ENCODE peak calls at places on chromosome 20, in four cellular contexts. One of them, this sample, is unnamed.

GRCh38 chr20:17910828-17911294 is 57.7 kb downstream of the SNX5 start:
- DNase-seq in IMR-90: peak; percentile 81
- DNase-seq in GM23248: peak; percentile 93
- DNase-seq in heart left ventricle: peak; percentile 49
- DNase-seq in this sample: peak; percentile 91

GRCh38 chr20:10239954-10240353 is 21.3 kb downstream of the SNAP25 start:
- DNase-seq in heart left ventricle: no peak
- DNase-seq in IMR-90: peak; percentile 16
- DNase-seq in GM23248: no peak
- DNase-seq in this sample: no peak

GRCh38 chr20:49046087-49046900 is at the start of gene CSE1L:
- DNase-seq in GM23248: peak; percentile 99
- DNase-seq in IMR-90: peak; percentile 94
- DNase-seq in heart left ventricle: peak; percentile 97
- DNase-seq in this sample: peak; percentile 95

GRCh38 chr20:8074931-8075330 is 55.4 kb upstream of the TMX4 start:
- DNase-seq in heart left ventricle: no peak
- DNase-seq in IMR-90: no peak
- DNase-seq in GM23248: no peak
- DNase-seq in this sample: no peak

GRCh38 chr20:16423311-16424212 is 149.7 kb downstream of the KIF16B start:
- DNase-seq in GM23248: no peak
- DNase-seq in heart left ventricle: no peak
- DNase-seq in IMR-90: peak; percentile 36
- DNase-seq in this sample: no peak

GRCh38 chr20:45629496-45630100 is at the start of gene WFDC10A:
- DNase-seq in heart left ventricle: peak; percentile 33
- DNase-seq in GM23248: peak; percentile 75
- DNase-seq in IMR-90: peak; percentile 49
- DNase-seq in this sample: peak; percentile 25

GRCh38 chr20:48209102-48209501 is 423.8 kb upstream of the SULF2 start:
- DNase-seq in IMR-90: no peak
- DNase-seq in GM23248: no peak
- DNase-seq in heart left ventricle: peak; percentile 47
- DNase-seq in this sample: no peak

GRCh38 chr20:33332905-33333456 is 50.0 kb downstream of the BPIFB1 start:
- DNase-seq in GM23248: no peak
- DNase-seq in heart left ventricle: no peak
- DNase-seq in IMR-90: no peak
- DNase-seq in this sample: no peak

GRCh38 chr20:4563534-4563933 is 158.2 kb upstream of the PRND start:
- DNase-seq in GM23248: peak; percentile 85
- DNase-seq in heart left ventricle: no peak
- DNase-seq in IMR-90: peak; percentile 80
- DNase-seq in this sample: peak; percentile 71

GRCh38 chr20:53828673-53829085 is 235.0 kb upstream of the ZNF217 start:
- DNase-seq in heart left ventricle: peak; percentile 29
- DNase-seq in IMR-90: peak; percentile 95
- DNase-seq in GM23248: peak; percentile 94
- DNase-seq in this sample: peak; percentile 93

DNA sequence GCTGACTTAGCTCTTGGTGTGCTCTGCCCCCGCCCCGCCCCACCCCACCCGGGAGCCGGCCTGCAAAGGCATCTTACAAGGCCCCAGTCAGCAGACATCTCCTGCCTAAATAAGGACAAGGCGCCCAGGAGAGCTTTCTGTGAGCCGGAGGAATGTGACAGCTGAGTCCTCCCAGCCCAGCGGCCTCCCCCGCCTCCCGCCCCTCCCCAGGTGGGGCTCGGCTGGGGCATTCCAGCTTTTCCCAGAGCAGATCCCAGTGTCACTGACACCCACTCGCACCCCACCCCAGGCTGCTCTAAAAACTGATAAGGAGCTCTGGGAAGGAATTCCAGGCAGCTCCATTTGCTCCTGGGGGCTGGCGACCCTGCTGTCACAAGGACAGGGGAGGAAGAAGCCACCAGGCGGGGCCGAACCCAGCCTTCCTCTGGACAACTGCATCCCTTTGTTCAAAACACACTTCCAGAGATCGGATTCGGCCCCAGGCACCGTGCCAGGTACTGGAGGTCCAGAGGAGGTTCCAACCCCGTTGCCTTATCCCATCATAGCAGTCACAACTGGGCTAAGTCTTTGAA is 49.7 kb downstream of the JPH2 start:
- DNase-seq in GM23248: peak; percentile 30
- DNase-seq in IMR-90: peak; percentile 38
- DNase-seq in heart left ventricle: peak; percentile 80
- DNase-seq in this sample: no peak
- H3K4me3 ChIP-seq in GM23248: no peak overlapping the region
- H3K4me3 ChIP-seq in IMR-90: no peak overlapping the region
- H3K4me3 ChIP-seq in heart left ventricle: no peak overlapping the region
- H3K4me3 ChIP-seq in this sample: no peak overlapping the region

DNA sequence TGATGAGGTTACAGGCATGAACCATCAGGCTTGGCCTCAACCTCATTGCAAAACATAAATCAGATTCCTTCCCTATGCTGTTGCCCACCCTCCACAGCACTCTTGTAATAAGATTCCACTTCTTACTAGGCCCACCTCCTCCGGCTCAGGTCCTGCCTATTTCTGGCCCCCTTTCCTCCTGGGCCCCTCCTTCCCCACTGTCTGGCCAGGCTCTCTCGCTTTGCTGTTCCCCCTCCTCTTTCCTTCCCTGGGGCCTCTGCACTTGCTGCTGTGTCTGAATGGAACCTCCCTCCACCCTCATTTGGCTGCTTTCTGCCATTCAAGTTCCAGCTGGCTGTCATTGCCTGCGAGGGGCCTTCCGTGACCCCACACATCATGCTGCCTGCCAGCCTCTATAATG is 38.9 kb downstream of the ARHGAP40 start:
- DNase-seq in IMR-90: no peak
- DNase-seq in heart left ventricle: no peak
- DNase-seq in GM23248: no peak
- DNase-seq in this sample: no peak
- H3K4me3 ChIP-seq in IMR-90: no peak overlapping the region
- H3K4me3 ChIP-seq in heart left ventricle: no peak overlapping the region
- H3K4me3 ChIP-seq in GM23248: no peak overlapping the region
- H3K4me3 ChIP-seq in this sample: no peak overlapping the region

GRCh38 chr20:60482609-60483008 is 524.4 kb downstream of the CDH26 start:
- DNase-seq in IMR-90: no peak
- DNase-seq in GM23248: no peak
- DNase-seq in heart left ventricle: no peak
- DNase-seq in this sample: no peak

GRCh38 chr20:60484316-60484715 is 526.1 kb downstream of the CDH26 start:
- DNase-seq in heart left ventricle: peak; percentile 46
- DNase-seq in IMR-90: no peak
- DNase-seq in GM23248: no peak
- DNase-seq in this sample: no peak

GRCh38 chr20:60482201-60482600 is 524.0 kb downstream of the CDH26 start:
- DNase-seq in IMR-90: no peak
- DNase-seq in GM23248: no peak
- DNase-seq in heart left ventricle: no peak
- DNase-seq in this sample: no peak

GRCh38 chr20:60481742-60482133 is 523.5 kb downstream of the CDH26 start:
- DNase-seq in GM23248: no peak
- DNase-seq in IMR-90: no peak
- DNase-seq in heart left ventricle: no peak
- DNase-seq in this sample: no peak

DNA sequence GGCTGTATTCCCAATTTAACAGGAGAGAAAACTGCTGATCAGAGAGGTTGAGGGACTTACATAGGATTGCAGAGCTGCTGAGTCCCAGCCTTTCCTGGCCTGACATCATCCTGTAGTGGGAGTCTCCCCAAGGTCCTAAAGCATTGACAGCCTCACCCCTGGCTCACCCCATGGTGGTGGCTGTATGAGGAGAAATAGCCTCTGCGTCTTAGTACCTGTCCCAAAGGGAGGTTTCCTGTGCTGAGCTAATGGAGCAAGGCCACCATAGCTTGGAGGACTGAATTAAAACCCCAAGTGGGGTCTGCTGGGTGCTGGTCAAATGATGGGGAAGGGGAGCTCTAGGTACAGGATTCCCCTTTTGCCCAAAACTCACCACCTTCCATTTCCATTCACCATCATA is 525.1 kb downstream of the CDH26 start:
- DNase-seq in heart left ventricle: no peak
- DNase-seq in IMR-90: no peak
- DNase-seq in GM23248: no peak
- DNase-seq in this sample: no peak
- H3K4me3 ChIP-seq in heart left ventricle: no peak overlapping the region
- H3K4me3 ChIP-seq in IMR-90: no peak overlapping the region
- H3K4me3 ChIP-seq in GM23248: no peak overlapping the region
- H3K4me3 ChIP-seq in this sample: no peak overlapping the region

GRCh38 chr20:63950701-63951397 is 5.4 kb downstream of the UCKL1 start:
- DNase-seq in GM23248: no peak
- DNase-seq in IMR-90: no peak
- DNase-seq in heart left ventricle: peak; percentile 83
- DNase-seq in this sample: no peak
- H3K4me3 ChIP-seq in GM23248: no peak overlapping the region
- H3K4me3 ChIP-seq in IMR-90: no peak overlapping the region
- H3K4me3 ChIP-seq in heart left ventricle: peak overlapping the region; percentile 18
- H3K4me3 ChIP-seq in this sample: no peak overlapping the region

GRCh38 chr20:6120491-6120988 is 2.3 kb downstream of the FERMT1 start:
- DNase-seq in IMR-90: no peak
- DNase-seq in GM23248: no peak
- DNase-seq in heart left ventricle: no peak
- DNase-seq in this sample: no peak

GRCh38 chr20:6123650-6124014 is 802 bp upstream of the FERMT1 start:
- DNase-seq in heart left ventricle: no peak
- DNase-seq in IMR-90: no peak
- DNase-seq in GM23248: no peak
- DNase-seq in this sample: no peak

GRCh38 chr20:6122873-6123649 is at the start of gene FERMT1:
- DNase-seq in GM23248: peak; percentile 90
- DNase-seq in heart left ventricle: peak; percentile 48
- DNase-seq in IMR-90: peak; percentile 54
- DNase-seq in this sample: peak; percentile 66

GRCh38 chr20:6122111-6122872 is 538 bp downstream of the FERMT1 start:
- DNase-seq in heart left ventricle: no peak
- DNase-seq in GM23248: peak; percentile 46
- DNase-seq in IMR-90: peak; percentile 45
- DNase-seq in this sample: peak; percentile 26

DNA sequence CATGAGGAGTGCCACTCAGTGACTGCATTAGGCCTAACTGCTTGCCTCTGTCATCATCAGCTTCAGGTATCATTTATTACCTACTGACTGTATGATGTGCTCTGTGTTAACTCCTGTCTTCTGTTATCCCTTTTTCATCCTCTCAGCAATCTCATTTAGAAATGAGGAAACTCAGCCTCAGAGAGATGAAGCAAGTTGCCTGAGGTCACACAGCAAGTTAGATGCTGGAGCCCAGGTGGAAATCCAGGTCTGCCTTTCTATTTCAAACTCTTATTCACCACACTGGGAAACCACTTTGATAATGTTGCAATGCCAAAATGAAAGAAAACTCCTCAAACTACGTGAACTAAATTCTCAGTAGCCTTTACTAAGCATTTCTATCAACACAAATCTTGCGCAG is 1.3 kb downstream of the FERMT1 start:
- DNase-seq in GM23248: no peak
- DNase-seq in IMR-90: no peak
- DNase-seq in heart left ventricle: no peak
- DNase-seq in this sample: no peak
- H3K4me3 ChIP-seq in GM23248: peak overlapping the region; percentile 77
- H3K4me3 ChIP-seq in IMR-90: no peak overlapping the region
- H3K4me3 ChIP-seq in heart left ventricle: no peak overlapping the region
- H3K4me3 ChIP-seq in this sample: no peak overlapping the region

This sample was measured in astrocyte of the spinal cord.